ENCODE peak calls at places on chromosomes 2 and 18, in eight cellular contexts. One of them, this sample, is unnamed.

GRCh38 chr2:21245565-21245964 is 121.8 kb downstream of the TDRD15 start:
- DNase-seq in lower lobe of right lung: no peak
- DNase-seq in WERI-Rb-1: no peak
- DNase-seq in pancreas: no peak
- DNase-seq in adrenal gland: no peak
- DNase-seq in transverse colon: no peak
- DNase-seq in Peyer's patch: no peak
- DNase-seq in spleen: no peak
- DNase-seq in this sample: no peak

GRCh38 chr2:220663065-220663464 is 909.0 kb downstream of the EPHA4 start:
- DNase-seq in Peyer's patch: no peak
- DNase-seq in WERI-Rb-1: no peak
- DNase-seq in pancreas: no peak
- DNase-seq in spleen: no peak
- DNase-seq in lower lobe of right lung: no peak
- DNase-seq in adrenal gland: no peak
- DNase-seq in transverse colon: no peak
- DNase-seq in this sample: no peak

GRCh38 chr2:74278694-74279093 is 64.5 kb downstream of the SLC4A5 start:
- DNase-seq in pancreas: no peak
- DNase-seq in lower lobe of right lung: no peak
- DNase-seq in spleen: no peak
- DNase-seq in WERI-Rb-1: no peak
- DNase-seq in adrenal gland: no peak
- DNase-seq in transverse colon: no peak
- DNase-seq in Peyer's patch: no peak
- DNase-seq in this sample: no peak

GRCh38 chr18:59990121-59990818 is 90.5 kb downstream of the PMAIP1 start:
- DNase-seq in pancreas: no peak
- DNase-seq in adrenal gland: no peak
- DNase-seq in WERI-Rb-1: no peak
- DNase-seq in Peyer's patch: no peak
- DNase-seq in transverse colon: no peak
- DNase-seq in lower lobe of right lung: no peak
- DNase-seq in spleen: no peak
- DNase-seq in this sample: no peak

GRCh38 chr2:149701241-149701640 is 113.7 kb upstream of the MMADHC start:
- DNase-seq in spleen: no peak
- DNase-seq in adrenal gland: no peak
- DNase-seq in transverse colon: no peak
- DNase-seq in lower lobe of right lung: no peak
- DNase-seq in Peyer's patch: no peak
- DNase-seq in WERI-Rb-1: no peak
- DNase-seq in pancreas: no peak
- DNase-seq in this sample: no peak

GRCh38 chr2:167196461-167197252 is 308.4 kb downstream of the XIRP2 start:
- DNase-seq in adrenal gland: peak; percentile 34
- DNase-seq in pancreas: no peak
- DNase-seq in lower lobe of right lung: peak; percentile 45
- DNase-seq in spleen: no peak
- DNase-seq in WERI-Rb-1: no peak
- DNase-seq in transverse colon: no peak
- DNase-seq in Peyer's patch: no peak
- DNase-seq in this sample: no peak

GRCh38 chr2:239819091-239819973 is 205.8 kb downstream of the NDUFA10 start:
- DNase-seq in adrenal gland: peak; percentile 20
- DNase-seq in transverse colon: no peak
- DNase-seq in Peyer's patch: no peak
- DNase-seq in pancreas: no peak
- DNase-seq in WERI-Rb-1: no peak
- DNase-seq in lower lobe of right lung: no peak
- DNase-seq in spleen: peak; percentile 52
- DNase-seq in this sample: no peak

GRCh38 chr18:24126155-24126947 is 12.5 kb upstream of the CABYR start:
- DNase-seq in lower lobe of right lung: no peak
- DNase-seq in Peyer's patch: no peak
- DNase-seq in spleen: no peak
- DNase-seq in pancreas: no peak
- DNase-seq in WERI-Rb-1: no peak
- DNase-seq in adrenal gland: no peak
- DNase-seq in transverse colon: no peak
- DNase-seq in this sample: no peak

GRCh38 chr18:9048808-9049494 is 53.5 kb upstream of the NDUFV2 start:
- DNase-seq in adrenal gland: no peak
- DNase-seq in Peyer's patch: no peak
- DNase-seq in spleen: no peak
- DNase-seq in WERI-Rb-1: no peak
- DNase-seq in lower lobe of right lung: no peak
- DNase-seq in transverse colon: no peak
- DNase-seq in pancreas: no peak
- DNase-seq in this sample: no peak

GRCh38 chr2:209441541-209441940 is 17.7 kb downstream of the MAP2 start:
- DNase-seq in Peyer's patch: no peak
- DNase-seq in WERI-Rb-1: no peak
- DNase-seq in pancreas: no peak
- DNase-seq in adrenal gland: no peak
- DNase-seq in spleen: no peak
- DNase-seq in lower lobe of right lung: no peak
- DNase-seq in transverse colon: no peak
- DNase-seq in this sample: no peak

GRCh38 chr2:37711831-37712230 is 40.4 kb upstream of the CDC42EP3 start:
- DNase-seq in adrenal gland: no peak
- DNase-seq in spleen: no peak
- DNase-seq in transverse colon: no peak
- DNase-seq in WERI-Rb-1: no peak
- DNase-seq in pancreas: no peak
- DNase-seq in Peyer's patch: no peak
- DNase-seq in lower lobe of right lung: no peak
- DNase-seq in this sample: no peak

GRCh38 chr2:43648979-43649701 is 12.1 kb downstream of the PLEKHH2 start:
- DNase-seq in WERI-Rb-1: no peak
- DNase-seq in lower lobe of right lung: no peak
- DNase-seq in transverse colon: no peak
- DNase-seq in pancreas: no peak
- DNase-seq in Peyer's patch: no peak
- DNase-seq in spleen: no peak
- DNase-seq in adrenal gland: no peak
- DNase-seq in this sample: no peak

GRCh38 chr2:16197504-16198147 is 257.3 kb downstream of the MYCN start:
- DNase-seq in Peyer's patch: no peak
- DNase-seq in lower lobe of right lung: no peak
- DNase-seq in transverse colon: no peak
- DNase-seq in adrenal gland: no peak
- DNase-seq in WERI-Rb-1: no peak
- DNase-seq in pancreas: no peak
- DNase-seq in spleen: no peak
- DNase-seq in this sample: no peak

GRCh38 chr2:197604117-197604516 is 71.3 kb downstream of the RFTN2 start:
- DNase-seq in spleen: no peak
- DNase-seq in transverse colon: no peak
- DNase-seq in Peyer's patch: no peak
- DNase-seq in WERI-Rb-1: no peak
- DNase-seq in lower lobe of right lung: no peak
- DNase-seq in adrenal gland: no peak
- DNase-seq in pancreas: no peak
- DNase-seq in this sample: no peak

GRCh38 chr2:105787376-105788318 is 42.9 kb downstream of the NCK2 start:
- DNase-seq in Peyer's patch: peak; percentile 74
- DNase-seq in pancreas: no peak
- DNase-seq in WERI-Rb-1: no peak
- DNase-seq in lower lobe of right lung: no peak
- DNase-seq in spleen: no peak
- DNase-seq in transverse colon: no peak
- DNase-seq in adrenal gland: no peak
- DNase-seq in this sample: no peak

GRCh38 chr2:226721541-226721940 is 78.1 kb downstream of the IRS1 start:
- DNase-seq in adrenal gland: peak; percentile 55
- DNase-seq in Peyer's patch: no peak
- DNase-seq in lower lobe of right lung: no peak
- DNase-seq in transverse colon: no peak
- DNase-seq in WERI-Rb-1: no peak
- DNase-seq in spleen: no peak
- DNase-seq in pancreas: no peak
- DNase-seq in this sample: no peak

GRCh38 chr2:100940766-100941645 is 61.1 kb upstream of the RPL31 start:
- DNase-seq in adrenal gland: no peak
- DNase-seq in Peyer's patch: no peak
- DNase-seq in transverse colon: peak; percentile 31
- DNase-seq in spleen: no peak
- DNase-seq in lower lobe of right lung: no peak
- DNase-seq in pancreas: no peak
- DNase-seq in WERI-Rb-1: no peak
- DNase-seq in this sample: no peak

GRCh38 chr2:83364264-83364663 is 1094.8 kb downstream of the SUCLG1 start:
- DNase-seq in Peyer's patch: no peak
- DNase-seq in lower lobe of right lung: no peak
- DNase-seq in pancreas: no peak
- DNase-seq in spleen: no peak
- DNase-seq in adrenal gland: no peak
- DNase-seq in WERI-Rb-1: no peak
- DNase-seq in transverse colon: no peak
- DNase-seq in this sample: no peak

GRCh38 chr2:74233648-74234047 is 35.2 kb downstream of the MTHFD2 start:
- DNase-seq in pancreas: no peak
- DNase-seq in lower lobe of right lung: no peak
- DNase-seq in adrenal gland: no peak
- DNase-seq in spleen: no peak
- DNase-seq in transverse colon: no peak
- DNase-seq in WERI-Rb-1: no peak
- DNase-seq in Peyer's patch: no peak
- DNase-seq in this sample: no peak

GRCh38 chr2:9973691-9974090 is 22.2 kb downstream of the GRHL1 start:
- DNase-seq in Peyer's patch: no peak
- DNase-seq in spleen: no peak
- DNase-seq in transverse colon: no peak
- DNase-seq in adrenal gland: no peak
- DNase-seq in pancreas: no peak
- DNase-seq in lower lobe of right lung: no peak
- DNase-seq in WERI-Rb-1: no peak
- DNase-seq in this sample: no peak

DNA sequence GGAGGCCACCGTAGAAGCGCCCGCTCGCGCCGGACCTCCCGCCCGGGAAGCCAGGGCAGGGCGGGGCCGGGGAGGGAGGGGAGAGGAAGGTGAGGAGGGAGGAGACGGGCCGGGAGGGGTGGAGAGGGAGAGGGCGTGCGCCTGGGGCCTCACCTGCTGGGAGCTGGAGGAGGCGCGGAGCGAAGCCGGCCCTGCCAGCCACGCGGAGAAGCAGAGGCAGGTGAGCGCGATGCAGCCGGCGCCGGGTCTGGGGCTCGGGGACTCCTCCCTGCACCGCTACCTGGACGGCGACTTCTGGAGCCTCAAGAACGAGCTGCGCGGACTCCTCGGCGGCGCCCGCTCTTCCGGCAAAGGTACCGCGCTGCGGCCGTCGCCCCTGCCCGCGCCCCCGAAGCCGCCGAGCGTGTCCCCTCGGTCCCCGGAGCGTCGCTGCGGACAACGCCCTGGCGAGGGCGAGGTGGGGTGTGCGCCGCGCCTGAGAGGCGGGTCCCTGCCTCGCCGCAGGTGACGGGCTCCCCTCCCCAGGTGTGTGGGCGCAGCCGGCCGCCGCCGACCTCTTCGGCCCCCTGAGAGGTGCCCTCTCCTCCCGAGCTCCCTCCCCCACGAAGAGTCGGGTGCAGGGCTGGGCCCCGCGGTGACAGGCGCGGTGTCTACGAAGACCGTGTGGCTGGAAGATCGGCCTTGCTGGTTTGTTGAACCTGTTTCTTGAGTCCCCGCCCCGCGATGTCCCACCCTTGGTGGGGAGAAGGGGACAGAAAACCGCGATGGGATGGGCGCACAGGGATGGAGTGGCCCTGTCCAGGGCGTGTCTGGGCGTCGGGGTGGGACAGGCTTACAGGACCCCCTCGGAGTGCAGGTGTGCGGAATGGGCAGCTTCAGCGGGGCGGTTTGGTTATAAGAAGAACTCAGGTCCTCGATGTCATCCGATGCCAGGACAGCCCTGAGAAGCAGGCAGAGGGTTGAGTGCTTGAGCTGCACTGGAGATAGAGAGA is at the start of gene ACOXL:
- DNase-seq in WERI-Rb-1: no peak
- DNase-seq in adrenal gland: no peak
- DNase-seq in transverse colon: peak; percentile 73
- DNase-seq in Peyer's patch: no peak
- DNase-seq in spleen: peak; percentile 84
- DNase-seq in lower lobe of right lung: peak; percentile 90
- DNase-seq in pancreas: peak; percentile 79
- DNase-seq in this sample: no peak
- H3K4me3 ChIP-seq in WERI-Rb-1: no peak within 1 kb of the TSS
- H3K4me3 ChIP-seq in adrenal gland: peak within 1 kb of the TSS; percentile 22
- H3K4me3 ChIP-seq in transverse colon: peak within 1 kb of the TSS; percentile 22
- H3K4me3 ChIP-seq in Peyer's patch: peak within 1 kb of the TSS; percentile 46
- H3K4me3 ChIP-seq in spleen: peak within 1 kb of the TSS; percentile 41
- H3K4me3 ChIP-seq in lower lobe of right lung: peak within 1 kb of the TSS; percentile 61
- H3K4me3 ChIP-seq in pancreas: peak within 1 kb of the TSS; percentile 13
- H3K4me3 ChIP-seq in this sample: peak within 1 kb of the TSS; percentile 40

GRCh38 chr2:7377861-7378569 is 460.8 kb downstream of the RNF144A start:
- DNase-seq in adrenal gland: peak; percentile 22
- DNase-seq in spleen: no peak
- DNase-seq in pancreas: peak; percentile 69
- DNase-seq in Peyer's patch: no peak
- DNase-seq in transverse colon: no peak
- DNase-seq in WERI-Rb-1: peak; percentile 81
- DNase-seq in lower lobe of right lung: no peak
- DNase-seq in this sample: no peak
- TF ChIP-seq CTCF in adrenal gland: no peak
- TF ChIP-seq CTCF in spleen: no peak
- TF ChIP-seq CTCF in pancreas: peak; percentile 16
- TF ChIP-seq CTCF in Peyer's patch: no peak
- TF ChIP-seq CTCF in transverse colon: no peak
- TF ChIP-seq CTCF in WERI-Rb-1: peak; percentile 70
- TF ChIP-seq CTCF in lower lobe of right lung: no peak
- TF ChIP-seq CTCF in this sample: no peak

GRCh38 chr2:19176172-19176852 is 182.1 kb downstream of the OSR1 start:
- DNase-seq in Peyer's patch: no peak
- DNase-seq in spleen: no peak
- DNase-seq in pancreas: no peak
- DNase-seq in transverse colon: no peak
- DNase-seq in lower lobe of right lung: no peak
- DNase-seq in WERI-Rb-1: no peak
- DNase-seq in adrenal gland: no peak
- DNase-seq in this sample: no peak
- H3K36me3 ChIP-seq in Peyer's patch: no peaks in the 10 kb centered on the region
- H3K36me3 ChIP-seq in spleen: no peaks in the 10 kb centered on the region
- H3K36me3 ChIP-seq in pancreas: no peaks in the 10 kb centered on the region
- H3K36me3 ChIP-seq in transverse colon: no peaks in the 10 kb centered on the region
- H3K36me3 ChIP-seq in lower lobe of right lung: no peaks in the 10 kb centered on the region
- H3K36me3 ChIP-seq in WERI-Rb-1: no peaks in the 10 kb centered on the region
- H3K36me3 ChIP-seq in adrenal gland: no peaks in the 10 kb centered on the region
- H3K36me3 ChIP-seq in this sample: no peaks in the 10 kb centered on the region

DNA sequence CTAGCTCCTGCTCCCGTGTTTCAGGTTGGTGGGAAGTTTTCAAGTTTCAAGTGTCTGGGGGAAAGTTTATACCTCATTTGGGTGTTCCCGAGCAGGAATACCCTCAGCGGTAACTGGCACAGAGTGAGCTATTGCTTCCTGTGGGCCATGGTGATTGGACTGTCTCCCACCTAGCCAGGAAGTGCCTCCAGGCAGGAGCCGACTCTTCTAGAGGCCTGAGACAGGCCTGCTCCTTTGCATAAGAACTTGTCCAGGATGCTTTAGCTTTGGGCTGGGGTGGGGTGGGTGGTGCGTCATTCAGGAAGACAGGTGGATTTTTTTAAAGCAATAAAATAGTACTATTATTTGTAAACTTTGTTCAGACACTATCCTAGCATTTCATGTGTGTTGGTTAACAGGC is 23.5 kb upstream of the DNMT3A start:
- DNase-seq in pancreas: no peak
- DNase-seq in adrenal gland: no peak
- DNase-seq in lower lobe of right lung: no peak
- DNase-seq in WERI-Rb-1: no peak
- DNase-seq in Peyer's patch: no peak
- DNase-seq in transverse colon: no peak
- DNase-seq in spleen: peak; percentile 51
- DNase-seq in this sample: no peak
- H3K4me3 ChIP-seq in pancreas: no peak overlapping the region
- H3K4me3 ChIP-seq in adrenal gland: no peak overlapping the region
- H3K4me3 ChIP-seq in lower lobe of right lung: no peak overlapping the region
- H3K4me3 ChIP-seq in WERI-Rb-1: no peak overlapping the region
- H3K4me3 ChIP-seq in Peyer's patch: no peak overlapping the region
- H3K4me3 ChIP-seq in transverse colon: no peak overlapping the region
- H3K4me3 ChIP-seq in spleen: no peak overlapping the region
- H3K4me3 ChIP-seq in this sample: no peak overlapping the region